ENCODE peak calls at places on chromosomes 1 and 21, in ten cellular contexts. One of them, this sample, is unnamed.

GRCh38 chr1:152855661-152856060 is 4.1 kb upstream of the LCE7A start:
- DNase-seq in astrocyte: no peak
- DNase-seq in heart right ventricle: no peak
- DNase-seq in cardiac fibroblast: no peak
- DNase-seq in ascending aorta: no peak
- DNase-seq in lower leg skin: no peak
- DNase-seq in CD8-positive, alpha-beta memory T cell: no peak
- DNase-seq in cardiac muscle cell: no peak
- DNase-seq in Panc1: no peak
- DNase-seq in body of pancreas: no peak
- DNase-seq in this sample: no peak

GRCh38 chr1:119869962-119870361 is 26.4 kb downstream of the ADAM30 start:
- DNase-seq in heart right ventricle: no peak
- DNase-seq in CD8-positive, alpha-beta memory T cell: no peak
- DNase-seq in cardiac muscle cell: no peak
- DNase-seq in ascending aorta: no peak
- DNase-seq in body of pancreas: no peak
- DNase-seq in lower leg skin: no peak
- DNase-seq in Panc1: no peak
- DNase-seq in cardiac fibroblast: no peak
- DNase-seq in astrocyte: no peak
- DNase-seq in this sample: no peak

GRCh38 chr1:180353930-180354329 is 123.9 kb downstream of the LHX4 start:
- DNase-seq in lower leg skin: no peak
- DNase-seq in cardiac fibroblast: no peak
- DNase-seq in astrocyte: no peak
- DNase-seq in heart right ventricle: no peak
- DNase-seq in ascending aorta: no peak
- DNase-seq in Panc1: no peak
- DNase-seq in cardiac muscle cell: no peak
- DNase-seq in CD8-positive, alpha-beta memory T cell: no peak
- DNase-seq in body of pancreas: no peak
- DNase-seq in this sample: no peak

GRCh38 chr1:61119085-61119484 is 36.7 kb downstream of the NFIA start:
- DNase-seq in cardiac muscle cell: no peak
- DNase-seq in body of pancreas: no peak
- DNase-seq in astrocyte: no peak
- DNase-seq in lower leg skin: no peak
- DNase-seq in ascending aorta: no peak
- DNase-seq in cardiac fibroblast: peak
- DNase-seq in heart right ventricle: no peak
- DNase-seq in Panc1: no peak
- DNase-seq in CD8-positive, alpha-beta memory T cell: no peak
- DNase-seq in this sample: no peak

GRCh38 chr1:156655151-156655903 is 13.4 kb downstream of the BCAN start:
- DNase-seq in ascending aorta: no peak
- DNase-seq in cardiac muscle cell: no peak
- DNase-seq in CD8-positive, alpha-beta memory T cell: no peak
- DNase-seq in heart right ventricle: no peak
- DNase-seq in Panc1: no peak
- DNase-seq in cardiac fibroblast: no peak
- DNase-seq in lower leg skin: no peak
- DNase-seq in body of pancreas: no peak
- DNase-seq in astrocyte: no peak
- DNase-seq in this sample: no peak

GRCh38 chr1:59146651-59147358 is 150.1 kb upstream of the FGGY start:
- DNase-seq in cardiac fibroblast: peak
- DNase-seq in lower leg skin: peak
- DNase-seq in cardiac muscle cell: peak
- DNase-seq in heart right ventricle: peak
- DNase-seq in CD8-positive, alpha-beta memory T cell: peak
- DNase-seq in Panc1: no peak
- DNase-seq in ascending aorta: peak
- DNase-seq in astrocyte: no peak
- DNase-seq in body of pancreas: peak
- DNase-seq in this sample: peak

GRCh38 chr1:20358761-20359263 is 68.1 kb downstream of the VWA5B1 start:
- DNase-seq in body of pancreas: peak
- DNase-seq in CD8-positive, alpha-beta memory T cell: no peak
- DNase-seq in cardiac fibroblast: no peak
- DNase-seq in lower leg skin: no peak
- DNase-seq in astrocyte: peak
- DNase-seq in heart right ventricle: peak
- DNase-seq in ascending aorta: no peak
- DNase-seq in cardiac muscle cell: peak
- DNase-seq in Panc1: no peak
- DNase-seq in this sample: peak

GRCh38 chr1:54610048-54610447 is 13.3 kb downstream of the FAM151A start:
- DNase-seq in lower leg skin: peak
- DNase-seq in heart right ventricle: no peak
- DNase-seq in astrocyte: no peak
- DNase-seq in cardiac fibroblast: no peak
- DNase-seq in cardiac muscle cell: no peak
- DNase-seq in body of pancreas: no peak
- DNase-seq in CD8-positive, alpha-beta memory T cell: no peak
- DNase-seq in ascending aorta: peak
- DNase-seq in Panc1: no peak
- DNase-seq in this sample: no peak

GRCh38 chr1:209414803-209415329 is 168.6 kb upstream of the CAMK1G start:
- DNase-seq in astrocyte: no peak
- DNase-seq in Panc1: no peak
- DNase-seq in cardiac muscle cell: no peak
- DNase-seq in ascending aorta: peak
- DNase-seq in heart right ventricle: no peak
- DNase-seq in lower leg skin: no peak
- DNase-seq in CD8-positive, alpha-beta memory T cell: no peak
- DNase-seq in cardiac fibroblast: no peak
- DNase-seq in body of pancreas: no peak
- DNase-seq in this sample: no peak

GRCh38 chr1:866095-866494 is 57.6 kb upstream of the SAMD11 start:
- DNase-seq in Panc1: no peak
- DNase-seq in cardiac muscle cell: no peak
- DNase-seq in lower leg skin: no peak
- DNase-seq in ascending aorta: no peak
- DNase-seq in heart right ventricle: no peak
- DNase-seq in astrocyte: no peak
- DNase-seq in CD8-positive, alpha-beta memory T cell: no peak
- DNase-seq in cardiac fibroblast: no peak
- DNase-seq in body of pancreas: no peak
- DNase-seq in this sample: no peak

DNA sequence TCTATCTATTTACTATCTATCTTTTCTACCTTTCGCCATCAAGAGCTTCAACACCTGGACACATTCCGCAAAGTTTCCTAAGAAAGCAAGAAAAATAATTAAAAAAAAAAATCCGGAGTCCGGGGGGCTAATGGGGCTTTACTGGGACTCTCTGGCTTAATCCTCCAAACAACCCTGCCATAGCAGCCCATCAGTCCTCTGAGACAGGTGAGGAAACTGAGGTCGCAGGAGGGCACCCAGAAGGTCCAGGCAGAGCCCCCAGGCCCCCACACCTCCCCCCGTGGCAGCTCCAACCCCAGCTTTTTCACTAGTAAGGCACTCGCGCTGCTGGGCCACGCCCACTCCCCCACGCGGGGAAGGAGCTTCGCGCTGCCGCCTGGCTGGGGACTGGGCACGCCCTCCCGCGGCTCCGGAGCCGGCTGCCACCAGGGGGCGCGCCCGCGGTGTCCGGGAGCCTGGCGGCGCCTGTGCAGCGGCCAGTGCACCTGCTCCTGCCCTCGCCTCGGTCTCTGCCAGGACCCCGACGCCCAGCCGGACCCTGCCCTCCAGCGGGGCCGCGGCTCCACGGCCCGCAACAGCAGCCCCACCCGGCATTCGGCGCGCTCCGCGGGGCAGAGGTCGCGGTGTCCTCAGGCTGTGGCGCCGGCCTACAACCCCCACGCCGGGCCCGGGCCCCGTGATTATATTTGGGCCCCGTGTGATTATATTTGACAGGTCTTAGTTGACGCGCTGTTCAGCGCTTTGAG is 54.1 kb upstream of the SAMD11 start:
- DNase-seq in cardiac fibroblast: peak
- DNase-seq in Panc1: no peak
- DNase-seq in cardiac muscle cell: peak
- DNase-seq in body of pancreas: peak
- DNase-seq in heart right ventricle: peak
- DNase-seq in CD8-positive, alpha-beta memory T cell: peak
- DNase-seq in astrocyte: no peak
- DNase-seq in lower leg skin: peak
- DNase-seq in ascending aorta: peak
- DNase-seq in this sample: peak
- H3K4me3 ChIP-seq in cardiac fibroblast: no peak
- H3K4me3 ChIP-seq in Panc1: peak
- H3K4me3 ChIP-seq in cardiac muscle cell: no peak
- H3K4me3 ChIP-seq in body of pancreas: no peak
- H3K4me3 ChIP-seq in heart right ventricle: peak
- H3K4me3 ChIP-seq in CD8-positive, alpha-beta memory T cell: no peak
- H3K4me3 ChIP-seq in astrocyte: no peak
- H3K4me3 ChIP-seq in lower leg skin: no peak
- H3K4me3 ChIP-seq in ascending aorta: peak
- H3K4me3 ChIP-seq in this sample: no peak

GRCh38 chr1:178324003-178324402 is 172.8 kb downstream of the CLEC20A start:
- DNase-seq in astrocyte: peak
- DNase-seq in cardiac muscle cell: no peak
- DNase-seq in Panc1: no peak
- DNase-seq in cardiac fibroblast: no peak
- DNase-seq in heart right ventricle: no peak
- DNase-seq in body of pancreas: no peak
- DNase-seq in ascending aorta: no peak
- DNase-seq in lower leg skin: no peak
- DNase-seq in CD8-positive, alpha-beta memory T cell: no peak
- DNase-seq in this sample: no peak
- H3K4me3 ChIP-seq in astrocyte: no peak
- H3K4me3 ChIP-seq in cardiac muscle cell: no peak
- H3K4me3 ChIP-seq in Panc1: no peak
- H3K4me3 ChIP-seq in cardiac fibroblast: no peak
- H3K4me3 ChIP-seq in heart right ventricle: no peak
- H3K4me3 ChIP-seq in body of pancreas: no peak
- H3K4me3 ChIP-seq in ascending aorta: no peak
- H3K4me3 ChIP-seq in lower leg skin: no peak
- H3K4me3 ChIP-seq in CD8-positive, alpha-beta memory T cell: no peak
- H3K4me3 ChIP-seq in this sample: no peak

GRCh38 chr21:44295163-44295601 is 4.7 kb upstream of the PFKL start:
- DNase-seq in cardiac fibroblast: no peak
- DNase-seq in heart right ventricle: no peak
- DNase-seq in cardiac muscle cell: no peak
- DNase-seq in ascending aorta: no peak
- DNase-seq in CD8-positive, alpha-beta memory T cell: no peak
- DNase-seq in astrocyte: no peak
- DNase-seq in Panc1: no peak
- DNase-seq in body of pancreas: no peak
- DNase-seq in lower leg skin: no peak
- DNase-seq in this sample: no peak
- H3K4me3 ChIP-seq in cardiac fibroblast: no peak
- H3K4me3 ChIP-seq in heart right ventricle: no peak
- H3K4me3 ChIP-seq in cardiac muscle cell: no peak
- H3K4me3 ChIP-seq in ascending aorta: no peak
- H3K4me3 ChIP-seq in CD8-positive, alpha-beta memory T cell: no peak
- H3K4me3 ChIP-seq in astrocyte: no peak
- H3K4me3 ChIP-seq in Panc1: no peak
- H3K4me3 ChIP-seq in body of pancreas: no peak
- H3K4me3 ChIP-seq in lower leg skin: no peak
- H3K4me3 ChIP-seq in this sample: no peak

DNA sequence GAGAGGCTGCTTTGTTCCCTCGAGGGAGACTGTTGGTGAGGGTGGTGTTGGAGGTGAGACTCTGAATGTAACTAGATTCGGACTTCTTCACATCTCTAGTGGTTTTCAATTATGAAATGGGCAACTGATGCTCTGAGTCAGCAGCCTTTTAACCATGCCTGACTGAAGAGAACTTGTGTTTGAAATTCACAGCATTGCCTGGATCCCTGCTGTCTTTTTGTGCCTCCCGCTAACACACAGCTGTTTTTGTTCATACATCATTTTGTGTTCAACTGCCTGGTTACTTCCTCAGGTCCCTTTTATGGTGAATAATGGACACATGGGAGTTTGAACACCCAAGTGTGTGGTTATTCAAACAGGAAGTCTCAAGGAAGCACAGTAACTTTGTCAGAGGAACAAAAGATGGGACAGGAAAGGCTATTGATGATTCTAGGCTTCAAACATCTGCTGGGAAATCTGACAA is 16.8 kb downstream of the LAMC1 start:
- DNase-seq in ascending aorta: no peak
- DNase-seq in body of pancreas: no peak
- DNase-seq in Panc1: no peak
- DNase-seq in cardiac muscle cell: no peak
- DNase-seq in cardiac fibroblast: peak
- DNase-seq in astrocyte: peak
- DNase-seq in lower leg skin: no peak
- DNase-seq in CD8-positive, alpha-beta memory T cell: no peak
- DNase-seq in heart right ventricle: no peak
- DNase-seq in this sample: peak
- H3K4me3 ChIP-seq in ascending aorta: no peak
- H3K4me3 ChIP-seq in body of pancreas: no peak
- H3K4me3 ChIP-seq in Panc1: no peak
- H3K4me3 ChIP-seq in cardiac muscle cell: no peak
- H3K4me3 ChIP-seq in cardiac fibroblast: no peak
- H3K4me3 ChIP-seq in astrocyte: peak
- H3K4me3 ChIP-seq in lower leg skin: no peak
- H3K4me3 ChIP-seq in CD8-positive, alpha-beta memory T cell: no peak
- H3K4me3 ChIP-seq in heart right ventricle: no peak
- H3K4me3 ChIP-seq in this sample: no peak